ENCODE peak calls at places on chromosomes 11 and 22, in seven cellular contexts. H is CD8-positive, alpha-beta T cell; V is T-helper 2 cell; U is RWPE1; P is NCI-H524; A is activated T-cell treated with anti-CD3 and anti-CD28 coated beads, Interleukin-2, amount 50 U/mL, for 1 hour; Z is cardiac muscle cell. D is an unnamed sample.

GRCh38 chr11:18706330-18707243 is 8.0 kb downstream of the TMEM86A start:
- DNase-seq in H (peak), V (peak), U (no peak), P (peak), A (peak), Z (peak), D (peak)

GRCh38 chr11:117160826-117161225 is 16.7 kb downstream of the PAFAH1B2 start:
- DNase-seq in H (no peak), V (no peak), U (no peak), P (no peak), A (no peak), Z (no peak), D (no peak)

GRCh38 chr11:62922653-62923371 is 1.6 kb upstream of the CHRM1 start:
- DNase-seq in H (no peak), V (peak), U (no peak), P (no peak), A (no peak), Z (no peak), D (no peak)

GRCh38 chr11:47271961-47272661 is 2.2 kb downstream of the MADD start:
- DNase-seq in H (no peak), V (no peak), U (no peak), P (peak), A (no peak), Z (peak), D (no peak)

GRCh38 chr11:89235976-89236375 is 58.3 kb downstream of the TYR start:
- DNase-seq in H (no peak), V (no peak), U (no peak), P (no peak), A (no peak), Z (no peak), D (no peak)

GRCh38 chr22:28072066-28072465 is 153.0 kb upstream of the PITPNB start:
- DNase-seq in H (no peak), V (no peak), U (no peak), P (no peak), A (no peak), Z (no peak), D (no peak)

GRCh38 chr11:12812849-12813248 is 138.6 kb downstream of the TEAD1 start:
- DNase-seq in H (no peak), V (no peak), U (no peak), P (no peak), A (no peak), Z (peak), D (no peak)

GRCh38 chr22:45576730-45577464 is 74.2 kb downstream of the FBLN1 start:
- DNase-seq in H (no peak), V (no peak), U (no peak), P (no peak), A (no peak), Z (no peak), D (no peak)

GRCh38 chr11:13016415-13016814 is 7.3 kb downstream of the RASSF10 start:
- DNase-seq in H (no peak), V (peak), U (no peak), P (peak), A (no peak), Z (no peak), D (no peak)

GRCh38 chr11:32913445-32913844 is 20.8 kb downstream of the QSER1 start:
- DNase-seq in H (no peak), V (no peak), U (no peak), P (no peak), A (no peak), Z (no peak), D (no peak)

GRCh38 chr22:46045459-46046298 is 68.7 kb upstream of the WNT7B start:
- DNase-seq in H (no peak), V (no peak), U (no peak), P (no peak), A (no peak), Z (no peak), D (no peak)

GRCh38 chr11:19111809-19112208 is 5.2 kb upstream of the ZDHHC13 start:
- DNase-seq in H (no peak), V (no peak), U (no peak), P (no peak), A (no peak), Z (no peak), D (no peak)

GRCh38 chr11:27894552-27894951 is 194.3 kb upstream of the BDNF start:
- DNase-seq in H (no peak), V (no peak), U (no peak), P (no peak), A (no peak), Z (no peak), D (no peak)

GRCh38 chr11:27213232-27213660 is 149.8 kb downstream of the CCDC34 start:
- DNase-seq in H (no peak), V (no peak), U (peak), P (peak), A (no peak), Z (peak), D (no peak)

GRCh38 chr11:55806248-55806647 is 4.9 kb upstream of the OR5L1 start:
- DNase-seq in H (no peak), V (no peak), U (no peak), P (no peak), A (no peak), Z (no peak), D (no peak)

GRCh38 chr11:46920709-46921108 is 2.4 kb upstream of the LRP4 start:
- DNase-seq in H (no peak), V (no peak), U (peak), P (no peak), A (no peak), Z (no peak), D (no peak)

GRCh38 chr11:31499576-31500178 is 9.7 kb downstream of the IMMP1L start:
- DNase-seq in H (no peak), V (no peak), U (no peak), P (no peak), A (no peak), Z (no peak), D (no peak)

GRCh38 chr11:120135838-120136237 is 2.1 kb downstream of the TRIM29 start:
- DNase-seq in H (no peak), V (no peak), U (peak), P (no peak), A (no peak), Z (no peak), D (no peak)

GRCh38 chr11:7341551-7341950 is 89.8 kb downstream of the SYT9 start:
- DNase-seq in H (no peak), V (no peak), U (no peak), P (no peak), A (no peak), Z (no peak), D (no peak)

GRCh38 chr11:123187670-123188507 is 7.2 kb downstream of the CLMP start:
- DNase-seq in H (no peak), V (no peak), U (no peak), P (peak), A (no peak), Z (no peak), D (no peak)

GRCh38 chr22:45179276-45180049 is 15.7 kb downstream of the NUP50 start:
- DNase-seq in H (peak), V (peak), U (no peak), P (no peak), A (peak), Z (no peak), D (no peak)